ENCODE peak calls at places on chromosomes 4 and X, in five cellular contexts. One of them, this sample, is unnamed.

GRCh38 chrX:111100191-111100590 is 4.2 kb downstream of the PAK3 start:
- DNase-seq in CD8-positive, alpha-beta memory T cell: peak
- DNase-seq in HCT116: peak
- DNase-seq in fibroblast of pulmonary artery: peak
- DNase-seq in A549: peak
- DNase-seq in this sample: no peak

GRCh38 chr4:158796370-158797140 is 27.7 kb downstream of the FNIP2 start:
- DNase-seq in CD8-positive, alpha-beta memory T cell: no peak
- DNase-seq in HCT116: no peak
- DNase-seq in fibroblast of pulmonary artery: no peak
- DNase-seq in A549: no peak
- DNase-seq in this sample: no peak

GRCh38 chrX:44344194-44344593 is 722 bp upstream of the EFHC2 start:
- DNase-seq in CD8-positive, alpha-beta memory T cell: peak
- DNase-seq in HCT116: no peak
- DNase-seq in fibroblast of pulmonary artery: no peak
- DNase-seq in A549: no peak
- DNase-seq in this sample: peak

GRCh38 chr4:110245567-110245966 is 47.2 kb upstream of the ELOVL6 start:
- DNase-seq in CD8-positive, alpha-beta memory T cell: no peak
- DNase-seq in HCT116: no peak
- DNase-seq in fibroblast of pulmonary artery: peak
- DNase-seq in A549: no peak
- DNase-seq in this sample: peak

GRCh38 chr4:145279122-145279960 is 99.0 kb upstream of the OTUD4 start:
- DNase-seq in CD8-positive, alpha-beta memory T cell: no peak
- DNase-seq in HCT116: no peak
- DNase-seq in fibroblast of pulmonary artery: peak
- DNase-seq in A549: no peak
- DNase-seq in this sample: no peak

GRCh38 chr4:158170691-158171455 is 2.0 kb downstream of the GASK1B start:
- DNase-seq in CD8-positive, alpha-beta memory T cell: no peak
- DNase-seq in HCT116: no peak
- DNase-seq in fibroblast of pulmonary artery: peak
- DNase-seq in A549: no peak
- DNase-seq in this sample: peak

GRCh38 chr4:183349673-183350072 is 27.4 kb upstream of the CLDN24 start:
- DNase-seq in CD8-positive, alpha-beta memory T cell: no peak
- DNase-seq in HCT116: no peak
- DNase-seq in fibroblast of pulmonary artery: no peak
- DNase-seq in A549: no peak
- DNase-seq in this sample: no peak

GRCh38 chrX:40434947-40435346 is 145.8 kb upstream of the ATP6AP2 start:
- DNase-seq in CD8-positive, alpha-beta memory T cell: no peak
- DNase-seq in HCT116: no peak
- DNase-seq in fibroblast of pulmonary artery: peak
- DNase-seq in A549: no peak
- DNase-seq in this sample: no peak

GRCh38 chr4:40334591-40335507 is at the start of gene CHRNA9:
- DNase-seq in CD8-positive, alpha-beta memory T cell: no peak
- DNase-seq in HCT116: no peak
- DNase-seq in fibroblast of pulmonary artery: no peak
- DNase-seq in A549: no peak
- DNase-seq in this sample: no peak

GRCh38 chr4:40331937-40332336 is 3.2 kb upstream of the CHRNA9 start:
- DNase-seq in CD8-positive, alpha-beta memory T cell: no peak
- DNase-seq in HCT116: no peak
- DNase-seq in fibroblast of pulmonary artery: no peak
- DNase-seq in A549: no peak
- DNase-seq in this sample: no peak

GRCh38 chr4:40335508-40335860 is 351 bp downstream of the CHRNA9 start:
- DNase-seq in CD8-positive, alpha-beta memory T cell: no peak
- DNase-seq in HCT116: no peak
- DNase-seq in fibroblast of pulmonary artery: peak
- DNase-seq in A549: peak
- DNase-seq in this sample: no peak

GRCh38 chr4:40331092-40331824 is 3.9 kb upstream of the CHRNA9 start:
- DNase-seq in CD8-positive, alpha-beta memory T cell: no peak
- DNase-seq in HCT116: no peak
- DNase-seq in fibroblast of pulmonary artery: peak
- DNase-seq in A549: no peak
- DNase-seq in this sample: no peak

GRCh38 chr4:40333921-40334352 is 1.2 kb upstream of the CHRNA9 start:
- DNase-seq in CD8-positive, alpha-beta memory T cell: no peak
- DNase-seq in HCT116: peak
- DNase-seq in fibroblast of pulmonary artery: peak
- DNase-seq in A549: peak
- DNase-seq in this sample: peak
- H3K4me3 ChIP-seq in CD8-positive, alpha-beta memory T cell: no peak
- H3K4me3 ChIP-seq in HCT116: no peak
- H3K4me3 ChIP-seq in fibroblast of pulmonary artery: no peak
- H3K4me3 ChIP-seq in A549: no peak
- H3K4me3 ChIP-seq in this sample: peak

DNA sequence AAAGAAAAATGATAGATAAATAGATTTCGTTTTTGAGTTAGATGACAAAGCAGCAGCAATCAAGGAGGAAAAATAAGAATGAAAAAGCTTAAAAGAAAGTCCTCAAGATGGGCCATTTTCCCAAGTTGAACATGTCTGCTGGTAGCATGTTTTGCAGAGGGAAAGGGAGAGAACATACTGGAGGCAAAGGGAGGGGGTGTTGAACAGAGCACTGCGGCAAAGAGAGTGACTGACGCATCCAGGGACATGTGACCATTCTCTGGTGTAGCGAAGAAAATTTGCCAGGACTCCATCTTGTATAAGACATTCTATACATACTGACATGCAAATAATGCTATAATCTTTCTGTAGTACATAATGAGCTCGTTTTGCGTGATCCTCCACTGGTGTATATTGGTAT is 1.2 kb downstream of the LINC00632 start:
- DNase-seq in CD8-positive, alpha-beta memory T cell: no peak
- DNase-seq in HCT116: no peak
- DNase-seq in fibroblast of pulmonary artery: peak
- DNase-seq in A549: no peak
- DNase-seq in this sample: no peak
- H3K4me3 ChIP-seq in CD8-positive, alpha-beta memory T cell: no peak
- H3K4me3 ChIP-seq in HCT116: no peak
- H3K4me3 ChIP-seq in fibroblast of pulmonary artery: no peak
- H3K4me3 ChIP-seq in A549: no peak
- H3K4me3 ChIP-seq in this sample: no peak

GRCh38 chr4:86496094-86497060 is 97.7 kb upstream of the PTPN13 start:
- DNase-seq in CD8-positive, alpha-beta memory T cell: no peak
- DNase-seq in HCT116: peak
- DNase-seq in fibroblast of pulmonary artery: peak
- DNase-seq in A549: peak
- DNase-seq in this sample: peak

GRCh38 chr4:86498560-86499166 is 95.5 kb upstream of the PTPN13 start:
- DNase-seq in CD8-positive, alpha-beta memory T cell: no peak
- DNase-seq in HCT116: peak
- DNase-seq in fibroblast of pulmonary artery: peak
- DNase-seq in A549: peak
- DNase-seq in this sample: no peak

GRCh38 chr4:86500527-86500926 is 93.6 kb upstream of the PTPN13 start:
- DNase-seq in CD8-positive, alpha-beta memory T cell: no peak
- DNase-seq in HCT116: no peak
- DNase-seq in fibroblast of pulmonary artery: no peak
- DNase-seq in A549: no peak
- DNase-seq in this sample: no peak

GRCh38 chr4:86497980-86498379 is 96.1 kb upstream of the PTPN13 start:
- DNase-seq in CD8-positive, alpha-beta memory T cell: no peak
- DNase-seq in HCT116: no peak
- DNase-seq in fibroblast of pulmonary artery: no peak
- DNase-seq in A549: no peak
- DNase-seq in this sample: no peak

DNA sequence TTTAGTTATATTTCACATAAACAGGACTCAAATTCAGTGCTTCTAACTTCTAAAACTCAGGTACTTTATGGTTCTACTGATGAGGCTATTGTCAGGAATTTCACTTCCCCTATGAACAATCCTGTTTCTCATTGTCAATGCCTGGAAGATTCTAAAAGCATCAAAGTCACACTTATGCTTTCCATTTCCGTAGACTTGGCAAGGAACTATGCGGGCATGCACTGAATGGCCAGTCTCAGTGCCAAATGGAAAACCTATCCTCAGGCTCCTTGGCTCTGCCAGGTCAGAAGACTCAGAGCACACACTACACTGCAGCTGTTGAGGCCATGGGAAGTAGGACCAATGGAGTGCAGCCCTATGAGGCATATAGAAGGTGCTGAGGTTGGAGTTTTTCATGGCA is 97.0 kb upstream of the PTPN13 start:
- DNase-seq in CD8-positive, alpha-beta memory T cell: no peak
- DNase-seq in HCT116: no peak
- DNase-seq in fibroblast of pulmonary artery: peak
- DNase-seq in A549: no peak
- DNase-seq in this sample: no peak
- H3K4me3 ChIP-seq in CD8-positive, alpha-beta memory T cell: no peak
- H3K4me3 ChIP-seq in HCT116: no peak
- H3K4me3 ChIP-seq in fibroblast of pulmonary artery: no peak
- H3K4me3 ChIP-seq in A549: no peak
- H3K4me3 ChIP-seq in this sample: no peak

DNA sequence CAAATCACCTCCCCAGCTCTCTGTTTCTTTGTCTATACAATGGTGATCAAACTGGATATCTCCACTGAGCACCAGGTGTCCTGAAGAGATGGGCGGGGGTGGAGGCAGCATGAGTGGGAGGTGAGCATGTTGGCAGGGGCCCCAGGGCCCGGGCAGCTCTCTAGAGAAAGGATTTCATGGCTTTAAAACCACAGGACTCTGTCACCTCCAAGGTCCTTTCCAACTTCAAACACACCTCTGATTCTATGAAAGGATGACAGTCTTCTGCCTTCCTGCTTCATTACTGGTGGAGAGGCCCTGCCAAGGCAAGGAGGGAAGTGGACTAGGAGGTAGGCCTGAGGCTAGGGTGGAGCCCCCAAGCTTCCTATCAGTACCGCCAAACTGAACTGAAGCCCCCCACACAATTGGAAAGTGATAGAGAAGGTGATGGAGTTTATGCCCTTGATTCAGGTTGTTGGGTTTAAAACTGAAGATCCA is 38.6 kb downstream of the TRIM2 start:
- DNase-seq in CD8-positive, alpha-beta memory T cell: no peak
- DNase-seq in HCT116: no peak
- DNase-seq in fibroblast of pulmonary artery: no peak
- DNase-seq in A549: no peak
- DNase-seq in this sample: no peak
- H3K4me3 ChIP-seq in CD8-positive, alpha-beta memory T cell: no peak
- H3K4me3 ChIP-seq in HCT116: no peak
- H3K4me3 ChIP-seq in fibroblast of pulmonary artery: no peak
- H3K4me3 ChIP-seq in A549: no peak
- H3K4me3 ChIP-seq in this sample: no peak

DNA sequence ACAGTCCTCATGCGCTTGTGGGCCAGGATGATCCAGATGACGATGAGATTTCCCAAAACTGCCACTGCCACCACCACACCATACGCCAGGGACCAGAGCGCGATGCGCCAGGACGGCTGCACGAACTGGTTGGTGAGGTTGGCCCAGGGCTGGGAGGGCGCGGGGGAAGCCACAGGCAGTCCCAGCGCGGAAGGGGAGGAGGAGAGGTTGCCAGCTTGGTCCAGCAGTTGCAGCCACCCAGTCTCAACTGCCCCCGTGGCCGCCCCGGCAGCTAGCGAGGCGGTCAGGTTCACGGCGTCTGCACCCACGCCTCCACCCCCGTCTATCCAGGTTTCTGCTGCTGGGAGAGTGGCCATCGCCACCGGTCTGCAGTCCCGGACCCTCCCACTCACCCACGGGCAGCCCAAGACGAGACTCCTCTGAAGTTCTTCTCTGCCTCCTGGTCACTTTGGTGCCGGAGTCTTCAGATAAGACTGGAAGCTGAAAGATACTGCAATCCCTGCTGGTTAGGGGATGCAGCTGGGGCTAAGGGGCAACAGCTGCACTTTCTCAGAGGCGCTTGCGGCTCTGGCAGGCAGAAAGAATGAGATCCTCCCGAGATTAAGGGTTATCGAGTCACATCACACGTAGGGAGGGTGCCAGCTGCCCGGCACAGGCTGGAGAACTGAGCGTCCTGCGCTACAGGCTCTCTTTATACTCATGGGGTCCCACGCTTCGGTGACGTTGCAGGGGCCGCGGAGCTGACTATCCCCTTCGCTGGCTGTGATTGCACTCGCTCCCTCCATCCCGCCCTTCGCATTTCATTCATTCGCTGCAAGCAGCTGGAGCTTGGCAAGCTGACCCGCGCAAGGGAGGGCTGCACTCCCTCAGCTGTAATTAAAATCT is at the start of gene TACR3:
- DNase-seq in CD8-positive, alpha-beta memory T cell: no peak
- DNase-seq in HCT116: no peak
- DNase-seq in fibroblast of pulmonary artery: no peak
- DNase-seq in A549: no peak
- DNase-seq in this sample: no peak
- H3K4me3 ChIP-seq in CD8-positive, alpha-beta memory T cell: no peak
- H3K4me3 ChIP-seq in HCT116: no peak
- H3K4me3 ChIP-seq in fibroblast of pulmonary artery: no peak
- H3K4me3 ChIP-seq in A549: no peak
- H3K4me3 ChIP-seq in this sample: no peak

GRCh38 chr4:185718578-185719492 is 93.2 kb downstream of the SORBS2 start:
- DNase-seq in CD8-positive, alpha-beta memory T cell: no peak
- DNase-seq in HCT116: no peak
- DNase-seq in fibroblast of pulmonary artery: no peak
- DNase-seq in A549: no peak
- DNase-seq in this sample: no peak
- H3K4me3 ChIP-seq in CD8-positive, alpha-beta memory T cell: no peak
- H3K4me3 ChIP-seq in HCT116: no peak
- H3K4me3 ChIP-seq in fibroblast of pulmonary artery: no peak
- H3K4me3 ChIP-seq in A549: no peak
- H3K4me3 ChIP-seq in this sample: no peak

GRCh38 chr4:26030260-26030667 is 116.2 kb downstream of the SMIM20 start:
- DNase-seq in CD8-positive, alpha-beta memory T cell: no peak
- DNase-seq in HCT116: no peak
- DNase-seq in fibroblast of pulmonary artery: no peak
- DNase-seq in A549: no peak
- DNase-seq in this sample: no peak

GRCh38 chr4:26028133-26028792 is 114.2 kb downstream of the SMIM20 start:
- DNase-seq in CD8-positive, alpha-beta memory T cell: no peak
- DNase-seq in HCT116: no peak
- DNase-seq in fibroblast of pulmonary artery: no peak
- DNase-seq in A549: no peak
- DNase-seq in this sample: no peak

GRCh38 chr4:26029512-26030131 is 115.6 kb downstream of the SMIM20 start:
- DNase-seq in CD8-positive, alpha-beta memory T cell: no peak
- DNase-seq in HCT116: no peak
- DNase-seq in fibroblast of pulmonary artery: no peak
- DNase-seq in A549: no peak
- DNase-seq in this sample: no peak

GRCh38 chr4:26030780-26031179 is 116.8 kb downstream of the SMIM20 start:
- DNase-seq in CD8-positive, alpha-beta memory T cell: no peak
- DNase-seq in HCT116: no peak
- DNase-seq in fibroblast of pulmonary artery: no peak
- DNase-seq in A549: no peak
- DNase-seq in this sample: no peak

GRCh38 chr4:26028793-26029511 is 114.9 kb downstream of the SMIM20 start:
- DNase-seq in CD8-positive, alpha-beta memory T cell: peak
- DNase-seq in HCT116: no peak
- DNase-seq in fibroblast of pulmonary artery: peak
- DNase-seq in A549: peak
- DNase-seq in this sample: peak
- H3K4me3 ChIP-seq in CD8-positive, alpha-beta memory T cell: no peak
- H3K4me3 ChIP-seq in HCT116: no peak
- H3K4me3 ChIP-seq in fibroblast of pulmonary artery: no peak
- H3K4me3 ChIP-seq in A549: no peak
- H3K4me3 ChIP-seq in this sample: no peak